ENCODE peak calls at places on chromosome 7, in four cellular contexts. P is heart left ventricle; U is nucleus accumbens; E is activated effector memory CD4-positive, alpha-beta T cell treated with anti-CD3 and anti-CD28 coated beads, Interleukin-2, amount 50 U/mL, for 16 hours. H is an unnamed sample.

GRCh38 chr7:23696916-23697441 is 13.0 kb upstream of the STK31 start:
- DNase-seq in P (peak), U (no peak), E (peak), H (peak)

GRCh38 chr7:44131173-44132009 is 8.0 kb upstream of the POLD2 start:
- DNase-seq in P (no peak), U (no peak), E (no peak), H (no peak)

GRCh38 chr7:4186513-4186780 is 495.6 kb upstream of the FOXK1 start:
- DNase-seq in P (no peak), U (no peak), E (no peak), H (no peak)

GRCh38 chr7:27640914-27641570 is 21.6 kb downstream of the HIBADH start:
- DNase-seq in P (peak), U (no peak), E (no peak), H (no peak)

GRCh38 chr7:80859272-80859970 is 59.4 kb downstream of the SEMA3C start:
- DNase-seq in P (peak), U (no peak), E (no peak), H (no peak)

GRCh38 chr7:37732253-37732652 is 48.7 kb downstream of the GPR141 start:
- DNase-seq in P (peak), U (no peak), E (no peak), H (no peak)

GRCh38 chr7:51303142-51303525 is 13.5 kb downstream of the COBL start:
- DNase-seq in P (no peak), U (no peak), E (no peak), H (no peak)

GRCh38 chr7:101169838-101170531 is 4.6 kb upstream of the VGF start:
- DNase-seq in P (peak), U (peak), E (peak), H (peak)

GRCh38 chr7:111516612-111517011 is 45.7 kb downstream of the IMMP2L start:
- DNase-seq in P (no peak), U (no peak), E (no peak), H (no peak)

GRCh38 chr7:99562832-99563231 is 4.4 kb downstream of the ZNF655 start:
- DNase-seq in P (no peak), U (peak), E (peak), H (peak)

GRCh38 chr7:70612811-70613210 is 519.1 kb upstream of the GALNT17 start:
- DNase-seq in P (no peak), U (no peak), E (no peak), H (no peak)

GRCh38 chr7:27442446-27442845 is 199.8 kb downstream of the EVX1 start:
- DNase-seq in P (no peak), U (no peak), E (no peak), H (no peak)

GRCh38 chr7:140317597-140317996 is 80.7 kb downstream of the SLC37A3 start:
- DNase-seq in P (no peak), U (no peak), E (no peak), H (no peak)

GRCh38 chr7:7641129-7641663 is 644 bp downstream of the UMAD1 start:
- DNase-seq in P (peak), U (peak), E (no peak), H (no peak)

GRCh38 chr7:29192811-29193210 is 1.8 kb upstream of the CHN2 start:
- DNase-seq in P (no peak), U (no peak), E (no peak), H (no peak)

GRCh38 chr7:44293561-44294324 is 31.7 kb downstream of the CAMK2B start:
- DNase-seq in P (peak), U (no peak), E (peak), H (no peak)

GRCh38 chr7:47361746-47362215 is 220.1 kb downstream of the TNS3 start:
- DNase-seq in P (peak), U (peak), E (no peak), H (no peak)

GRCh38 chr7:108347616-108348015 is 108.6 kb downstream of the NRCAM start:
- DNase-seq in P (no peak), U (no peak), E (no peak), H (no peak)

GRCh38 chr7:81430761-81431160 is 339.1 kb downstream of the HGF start:
- DNase-seq in P (no peak), U (no peak), E (no peak), H (no peak)

GRCh38 chr7:9776900-9777299 is 1196.8 kb upstream of the PHF14 start:
- DNase-seq in P (no peak), U (no peak), E (no peak), H (no peak)

GRCh38 chr7:28151965-28152364 is 28.6 kb downstream of the JAZF1 start:
- DNase-seq in P (no peak), U (no peak), E (no peak), H (no peak)

GRCh38 chr7:20176552-20177242 is 40.5 kb downstream of the MACC1 start:
- DNase-seq in P (no peak), U (no peak), E (no peak), H (no peak)

GRCh38 chr7:70384891-70385290 is 747.1 kb upstream of the GALNT17 start:
- DNase-seq in P (no peak), U (no peak), E (no peak), H (no peak)

H was measured in CD8-positive, alpha-beta T cell.